ENCODE peak calls at places on chromosomes 11 and 22, in seven cellular contexts. One of them, this sample, is unnamed.

GRCh38 chr11:27699242-27699925 is 871 bp downstream of the BDNF start:
- DNase-seq in spleen: no peak
- DNase-seq in hypothalamus: no peak
- DNase-seq in NCI-H2081: no peak
- DNase-seq in NCI-H524 treated with DMSO at 0.1 percent for 48 hours: no peak
- DNase-seq in endothelial cell of umbilical vein: peak; percentile 74
- DNase-seq in tibial artery: no peak
- DNase-seq in this sample: no peak

GRCh38 chr11:64225608-64226506 is at the start of the genes NUDT22 and TRPT1:
- DNase-seq in hypothalamus: peak; percentile 79
- DNase-seq in spleen: peak; percentile 98
- DNase-seq in NCI-H524 treated with DMSO at 0.1 percent for 48 hours: peak; percentile 25
- DNase-seq in tibial artery: peak; percentile 86
- DNase-seq in endothelial cell of umbilical vein: peak; percentile 83
- DNase-seq in NCI-H2081: peak; percentile 88
- DNase-seq in this sample: peak; percentile 70

GRCh38 chr22:47095395-47096122 is 333.1 kb downstream of the TBC1D22A start:
- DNase-seq in hypothalamus: no peak
- DNase-seq in tibial artery: no peak
- DNase-seq in NCI-H524 treated with DMSO at 0.1 percent for 48 hours: no peak
- DNase-seq in NCI-H2081: no peak
- DNase-seq in endothelial cell of umbilical vein: no peak
- DNase-seq in spleen: no peak
- DNase-seq in this sample: no peak

GRCh38 chr11:102749101-102749725 is 24.5 kb upstream of the MMP8 start:
- DNase-seq in endothelial cell of umbilical vein: no peak
- DNase-seq in spleen: no peak
- DNase-seq in hypothalamus: no peak
- DNase-seq in tibial artery: no peak
- DNase-seq in NCI-H2081: no peak
- DNase-seq in NCI-H524 treated with DMSO at 0.1 percent for 48 hours: no peak
- DNase-seq in this sample: no peak

GRCh38 chr22:43365715-43366440 is 22.7 kb upstream of the SCUBE1 start:
- DNase-seq in spleen: no peak
- DNase-seq in hypothalamus: no peak
- DNase-seq in NCI-H2081: no peak
- DNase-seq in endothelial cell of umbilical vein: no peak
- DNase-seq in tibial artery: no peak
- DNase-seq in NCI-H524 treated with DMSO at 0.1 percent for 48 hours: no peak
- DNase-seq in this sample: no peak

GRCh38 chr11:61826930-61827572 is 1.0 kb upstream of the FADS2 start:
- DNase-seq in spleen: peak; percentile 81
- DNase-seq in endothelial cell of umbilical vein: no peak
- DNase-seq in NCI-H524 treated with DMSO at 0.1 percent for 48 hours: no peak
- DNase-seq in tibial artery: peak; percentile 40
- DNase-seq in NCI-H2081: peak; percentile 56
- DNase-seq in hypothalamus: peak; percentile 69
- DNase-seq in this sample: no peak

GRCh38 chr11:64223001-64223651 is 2.9 kb downstream of the TRPT1 start:
- DNase-seq in NCI-H524 treated with DMSO at 0.1 percent for 48 hours: peak; percentile 22
- DNase-seq in tibial artery: no peak
- DNase-seq in spleen: no peak
- DNase-seq in endothelial cell of umbilical vein: no peak
- DNase-seq in hypothalamus: no peak
- DNase-seq in NCI-H2081: no peak
- DNase-seq in this sample: no peak

GRCh38 chr11:126312903-126313460 is 9.1 kb downstream of the DCPS start:
- DNase-seq in hypothalamus: no peak
- DNase-seq in tibial artery: no peak
- DNase-seq in NCI-H524 treated with DMSO at 0.1 percent for 48 hours: no peak
- DNase-seq in spleen: no peak
- DNase-seq in endothelial cell of umbilical vein: no peak
- DNase-seq in NCI-H2081: no peak
- DNase-seq in this sample: no peak

GRCh38 chr11:9573775-9574555 is 495 bp downstream of the WEE1 start:
- DNase-seq in NCI-H524 treated with DMSO at 0.1 percent for 48 hours: no peak
- DNase-seq in NCI-H2081: peak; percentile 33
- DNase-seq in endothelial cell of umbilical vein: no peak
- DNase-seq in spleen: peak; percentile 89
- DNase-seq in hypothalamus: no peak
- DNase-seq in tibial artery: peak; percentile 27
- DNase-seq in this sample: no peak

GRCh38 chr11:31641477-31642062 is 132.0 kb downstream of the ELP4 start:
- DNase-seq in hypothalamus: no peak
- DNase-seq in NCI-H524 treated with DMSO at 0.1 percent for 48 hours: peak; percentile 70
- DNase-seq in endothelial cell of umbilical vein: peak; percentile 41
- DNase-seq in spleen: no peak
- DNase-seq in NCI-H2081: peak; percentile 64
- DNase-seq in tibial artery: no peak
- DNase-seq in this sample: peak; percentile 37

GRCh38 chr11:107397357-107397756 is 60.3 kb downstream of the CWF19L2 start:
- DNase-seq in endothelial cell of umbilical vein: no peak
- DNase-seq in spleen: no peak
- DNase-seq in NCI-H2081: no peak
- DNase-seq in hypothalamus: no peak
- DNase-seq in NCI-H524 treated with DMSO at 0.1 percent for 48 hours: no peak
- DNase-seq in tibial artery: no peak
- DNase-seq in this sample: peak; percentile 33

GRCh38 chr22:42892571-42893316 is 35.7 kb upstream of the ARFGAP3 start:
- DNase-seq in NCI-H2081: peak; percentile 72
- DNase-seq in hypothalamus: no peak
- DNase-seq in tibial artery: no peak
- DNase-seq in NCI-H524 treated with DMSO at 0.1 percent for 48 hours: no peak
- DNase-seq in endothelial cell of umbilical vein: no peak
- DNase-seq in spleen: peak; percentile 90
- DNase-seq in this sample: no peak

GRCh38 chr11:13143486-13144297 is 133.9 kb upstream of the BMAL1 start:
- DNase-seq in endothelial cell of umbilical vein: peak; percentile 37
- DNase-seq in tibial artery: no peak
- DNase-seq in NCI-H2081: no peak
- DNase-seq in spleen: no peak
- DNase-seq in NCI-H524 treated with DMSO at 0.1 percent for 48 hours: no peak
- DNase-seq in hypothalamus: no peak
- DNase-seq in this sample: peak; percentile 81

GRCh38 chr11:97739892-97740782 is 1280.6 kb upstream of the CNTN5 start:
- DNase-seq in endothelial cell of umbilical vein: peak; percentile 79
- DNase-seq in NCI-H524 treated with DMSO at 0.1 percent for 48 hours: no peak
- DNase-seq in NCI-H2081: peak; percentile 51
- DNase-seq in spleen: no peak
- DNase-seq in hypothalamus: no peak
- DNase-seq in tibial artery: no peak
- DNase-seq in this sample: no peak

GRCh38 chr11:17651681-17652080 is 67.7 kb upstream of the MYOD1 start:
- DNase-seq in NCI-H524 treated with DMSO at 0.1 percent for 48 hours: peak; percentile 63
- DNase-seq in spleen: no peak
- DNase-seq in NCI-H2081: no peak
- DNase-seq in tibial artery: no peak
- DNase-seq in endothelial cell of umbilical vein: no peak
- DNase-seq in hypothalamus: no peak
- DNase-seq in this sample: no peak

GRCh38 chr11:104968856-104969776 is 742 bp upstream of the CASP4 start:
- DNase-seq in NCI-H524 treated with DMSO at 0.1 percent for 48 hours: no peak
- DNase-seq in hypothalamus: no peak
- DNase-seq in endothelial cell of umbilical vein: peak; percentile 64
- DNase-seq in tibial artery: peak; percentile 33
- DNase-seq in NCI-H2081: peak; percentile 43
- DNase-seq in spleen: peak; percentile 81
- DNase-seq in this sample: no peak

GRCh38 chr11:22459053-22459452 is 120.9 kb downstream of the SLC17A6 start:
- DNase-seq in tibial artery: no peak
- DNase-seq in NCI-H2081: no peak
- DNase-seq in spleen: no peak
- DNase-seq in NCI-H524 treated with DMSO at 0.1 percent for 48 hours: no peak
- DNase-seq in hypothalamus: no peak
- DNase-seq in endothelial cell of umbilical vein: peak; percentile 83
- DNase-seq in this sample: no peak

GRCh38 chr11:73989156-73989555 is 6.5 kb upstream of the UCP2 start:
- DNase-seq in endothelial cell of umbilical vein: no peak
- DNase-seq in NCI-H2081: no peak
- DNase-seq in NCI-H524 treated with DMSO at 0.1 percent for 48 hours: no peak
- DNase-seq in tibial artery: peak; percentile 13
- DNase-seq in spleen: no peak
- DNase-seq in hypothalamus: no peak
- DNase-seq in this sample: no peak

GRCh38 chr11:65112551-65113360 is 1.1 kb downstream of the TM7SF2 start:
- DNase-seq in tibial artery: no peak
- DNase-seq in endothelial cell of umbilical vein: peak; percentile 60
- DNase-seq in hypothalamus: peak; percentile 43
- DNase-seq in spleen: peak; percentile 95
- DNase-seq in NCI-H524 treated with DMSO at 0.1 percent for 48 hours: no peak
- DNase-seq in NCI-H2081: peak; percentile 55
- DNase-seq in this sample: no peak